ENCODE peak calls at places on chromosomes 16 and 17, in five cellular contexts. U, N, K, G and P are unnamed samples.

GRCh38 chr17:68674271-68674925 is 73.2 kb upstream of the FAM20A start:
- DNase-seq in U (no peak), N (no peak), K (peak), G (no peak), P (no peak)

GRCh38 chr17:76446449-76447231 is 6.3 kb downstream of the UBE2O start:
- DNase-seq in U (no peak), N (no peak), K (peak), G (no peak), P (peak)

GRCh38 chr17:67386965-67387551 is 10.0 kb downstream of the PITPNC1 start:
- DNase-seq in U (peak), N (peak), K (peak), G (no peak), P (no peak)

GRCh38 chr17:32927724-32928526 is at the start of gene TMEM98:
- DNase-seq in U (peak), N (peak), K (peak), G (no peak), P (no peak)

GRCh38 chr17:4506180-4506814 is 7.6 kb downstream of the SPNS2 start:
- DNase-seq in U (no peak), N (no peak), K (no peak), G (no peak), P (no peak)

GRCh38 chr17:2137342-2138098 is 82.6 kb downstream of the HIC1 start:
- DNase-seq in U (no peak), N (peak), K (peak), G (no peak), P (peak)

GRCh38 chr17:39141915-39142664 is 9.3 kb downstream of the PLXDC1 start:
- DNase-seq in U (no peak), N (no peak), K (no peak), G (no peak), P (no peak)

GRCh38 chr17:36978810-36979584 is 30.2 kb downstream of the AATF start:
- DNase-seq in U (no peak), N (no peak), K (no peak), G (no peak), P (no peak)

GRCh38 chr16:35574011-35574410 is 2114.6 kb downstream of the TP53TG3F start:
- DNase-seq in U (no peak), N (no peak), K (no peak), G (no peak), P (no peak)

GRCh38 chr16:52906271-52906670 is 146.4 kb downstream of the CHD9NB start:
- DNase-seq in U (no peak), N (no peak), K (no peak), G (no peak), P (no peak)

GRCh38 chr17:45929344-45929743 is 35.0 kb downstream of the MAPT start:
- DNase-seq in U (no peak), N (no peak), K (no peak), G (no peak), P (no peak)

GRCh38 chr17:80942360-80943345 is 49.0 kb upstream of the CHMP6 start:
- DNase-seq in U (peak), N (peak), K (no peak), G (peak), P (no peak)

GRCh38 chr17:55430531-55431228 is 9.0 kb upstream of the MMD start:
- DNase-seq in U (no peak), N (no peak), K (no peak), G (no peak), P (no peak)

GRCh38 chr17:61782683-61783082 is 80.6 kb downstream of the BRIP1 start:
- DNase-seq in U (no peak), N (no peak), K (no peak), G (no peak), P (no peak)

GRCh38 chr17:61784510-61784909 is 78.8 kb downstream of the BRIP1 start:
- DNase-seq in U (no peak), N (no peak), K (no peak), G (no peak), P (no peak)

GRCh38 chr17:61786088-61786487 is 77.2 kb downstream of the BRIP1 start:
- DNase-seq in U (no peak), N (no peak), K (no peak), G (no peak), P (no peak)

GRCh38 chr17:61783556-61784304 is 79.6 kb downstream of the BRIP1 start:
- DNase-seq in U (no peak), N (no peak), K (no peak), G (no peak), P (no peak)

GRCh38 chr17:61783120-61783519 is 80.2 kb downstream of the BRIP1 start:
- DNase-seq in U (no peak), N (no peak), K (no peak), G (no peak), P (no peak)
- H3K27ac ChIP-seq in U (no peak), N (no peak), K (no peak), G (no peak), P (no peak)

DNA sequence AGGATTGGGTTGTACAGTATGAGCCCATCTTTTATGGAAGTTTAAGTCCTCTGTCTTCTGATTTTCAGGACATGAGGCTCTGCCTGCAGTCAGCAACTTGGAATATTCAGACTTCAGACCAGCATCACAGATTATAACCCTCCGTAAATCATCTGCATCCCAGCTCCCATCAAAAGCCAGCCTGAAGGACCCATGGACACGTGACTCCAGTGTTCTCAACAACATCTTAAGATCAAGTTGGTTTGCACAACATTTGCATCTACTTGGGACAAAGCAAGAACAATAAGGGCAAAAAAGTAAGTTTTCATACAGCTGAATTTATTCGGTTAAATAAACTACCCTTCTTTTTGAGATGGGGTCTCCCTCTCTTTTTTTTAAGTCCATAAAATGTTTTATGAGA is 12.7 kb downstream of the TMC5 start:
- DNase-seq in U (no peak), N (no peak), K (no peak), G (no peak), P (no peak)
- H3K27ac ChIP-seq in U (peak), N (peak), K (no peak), G (no peak), P (no peak)

GRCh38 chr16:48433849-48434530 is 48.8 kb upstream of the SIAH1 start:
- DNase-seq in U (no peak), N (no peak), K (no peak), G (no peak), P (no peak)

GRCh38 chr16:48432136-48432535 is 46.9 kb upstream of the SIAH1 start:
- DNase-seq in U (peak), N (peak), K (peak), G (no peak), P (no peak)

GRCh38 chr16:48435319-48435682 is 50.1 kb upstream of the SIAH1 start:
- DNase-seq in U (no peak), N (no peak), K (no peak), G (no peak), P (no peak)

GRCh38 chr16:48434653-48435318 is 49.6 kb upstream of the SIAH1 start:
- DNase-seq in U (no peak), N (no peak), K (no peak), G (no peak), P (no peak)

GRCh38 chr16:48433116-48433848 is 48.1 kb upstream of the SIAH1 start:
- DNase-seq in U (no peak), N (no peak), K (no peak), G (no peak), P (no peak)
- H3K27ac ChIP-seq in U (no peak), N (no peak), K (no peak), G (no peak), P (no peak)

GRCh38 chr16:51670527-51670926 is 519.5 kb upstream of the SALL1 start:
- DNase-seq in U (no peak), N (no peak), K (no peak), G (no peak), P (no peak)
- H3K27ac ChIP-seq in U (no peak), N (no peak), K (no peak), G (no peak), P (no peak)

DNA sequence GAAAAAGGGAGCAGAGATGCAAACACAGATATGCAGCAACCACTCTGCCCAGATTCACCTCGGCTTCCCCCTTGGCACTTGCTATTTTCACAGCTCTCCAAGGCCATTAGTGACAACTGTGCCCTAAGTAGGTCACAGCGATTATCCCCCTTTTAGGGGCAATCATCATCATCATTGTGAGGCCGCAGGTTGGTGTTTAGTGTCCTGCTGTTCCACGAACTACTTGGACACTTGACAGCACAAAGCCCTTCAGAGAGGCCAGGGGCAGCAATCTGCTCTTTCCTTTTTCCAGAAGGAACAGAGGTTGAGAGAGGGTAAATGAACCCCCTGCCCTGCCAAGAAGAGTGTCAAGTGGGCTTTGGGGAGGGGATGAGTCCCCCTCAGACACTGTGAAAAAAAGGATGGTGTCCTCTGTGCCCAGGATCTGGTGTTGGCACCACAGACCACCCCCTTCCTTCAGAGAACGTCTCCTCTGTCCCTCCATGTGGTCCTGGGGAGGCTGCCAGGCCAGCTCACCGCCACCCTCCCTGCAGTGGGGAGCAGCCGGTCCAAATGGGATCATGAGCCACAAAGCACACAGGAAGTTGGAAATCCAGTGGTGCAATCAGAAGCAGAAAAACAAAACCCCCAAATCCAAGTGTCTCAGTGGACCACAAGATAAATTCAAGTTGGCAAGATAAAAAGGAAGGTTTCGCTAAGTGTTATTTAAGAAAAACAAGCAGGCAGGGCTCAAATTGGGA is 78.4 kb upstream of the MED9 start:
- DNase-seq in U (no peak), N (no peak), K (no peak), G (no peak), P (no peak)
- H3K27ac ChIP-seq in U (no peak), N (no peak), K (no peak), G (no peak), P (no peak)

DNA sequence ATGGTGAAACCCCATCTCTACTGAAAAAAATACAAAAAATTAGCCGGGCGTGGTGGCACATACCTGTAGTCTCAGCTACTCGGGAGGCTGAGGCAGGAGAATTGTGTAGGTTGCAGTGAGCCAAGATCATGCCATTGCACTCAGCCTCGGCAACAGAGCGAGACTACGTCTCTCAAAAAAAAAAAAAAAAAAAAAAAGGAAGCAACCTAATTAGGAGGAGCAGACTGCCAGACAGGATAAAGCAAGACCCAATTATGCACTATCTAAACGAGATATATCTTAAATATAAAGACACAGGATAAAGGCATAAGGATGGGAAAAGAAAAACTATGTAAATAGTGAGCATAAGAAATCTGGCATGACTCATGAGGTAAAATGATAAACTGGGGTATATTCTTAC is 5.0 kb downstream of the TXNDC11 start:
- DNase-seq in U (no peak), N (no peak), K (no peak), G (no peak), P (no peak)
- H3K27ac ChIP-seq in U (no peak), N (no peak), K (no peak), G (no peak), P (no peak)